ENCODE peak calls at places on chromosomes 2 and 18, in seven cellular contexts. One of them, this sample, is unnamed.

GRCh38 chr2:221197223-221197622 is 374.9 kb downstream of the EPHA4 start:
- DNase-seq in pancreas: no peak
- DNase-seq in heart left ventricle: no peak
- DNase-seq in endothelial cell: no peak
- DNase-seq in cardiac muscle cell: no peak
- DNase-seq in neural progenitor cell: no peak
- DNase-seq in AG09319: no peak
- DNase-seq in this sample: no peak

GRCh38 chr2:196079052-196079451 is 10.4 kb upstream of the DNAH7 start:
- DNase-seq in pancreas: no peak
- DNase-seq in heart left ventricle: no peak
- DNase-seq in endothelial cell: no peak
- DNase-seq in cardiac muscle cell: no peak
- DNase-seq in neural progenitor cell: no peak
- DNase-seq in AG09319: no peak
- DNase-seq in this sample: no peak

GRCh38 chr2:40240067-40240466 is 211.8 kb downstream of the SLC8A1 start:
- DNase-seq in pancreas: peak; percentile 42
- DNase-seq in heart left ventricle: peak; percentile 89
- DNase-seq in endothelial cell: no peak
- DNase-seq in cardiac muscle cell: no peak
- DNase-seq in neural progenitor cell: no peak
- DNase-seq in AG09319: peak; percentile 63
- DNase-seq in this sample: no peak

GRCh38 chr2:54411801-54412354 is 44.2 kb upstream of the SPTBN1 start:
- DNase-seq in pancreas: no peak
- DNase-seq in heart left ventricle: no peak
- DNase-seq in endothelial cell: no peak
- DNase-seq in cardiac muscle cell: peak; percentile 36
- DNase-seq in neural progenitor cell: no peak
- DNase-seq in AG09319: no peak
- DNase-seq in this sample: no peak

GRCh38 chr2:63268946-63269345 is 218.3 kb downstream of the OTX1 start:
- DNase-seq in pancreas: no peak
- DNase-seq in heart left ventricle: no peak
- DNase-seq in endothelial cell: no peak
- DNase-seq in cardiac muscle cell: no peak
- DNase-seq in neural progenitor cell: no peak
- DNase-seq in AG09319: no peak
- DNase-seq in this sample: no peak

GRCh38 chr2:27091746-27092695 is 5.4 kb downstream of the KHK start:
- DNase-seq in pancreas: no peak
- DNase-seq in heart left ventricle: no peak
- DNase-seq in endothelial cell: no peak
- DNase-seq in cardiac muscle cell: no peak
- DNase-seq in neural progenitor cell: no peak
- DNase-seq in AG09319: no peak
- DNase-seq in this sample: no peak

GRCh38 chr2:32715981-32716380 is 88.1 kb downstream of the TTC27 start:
- DNase-seq in pancreas: no peak
- DNase-seq in heart left ventricle: no peak
- DNase-seq in endothelial cell: no peak
- DNase-seq in cardiac muscle cell: no peak
- DNase-seq in neural progenitor cell: no peak
- DNase-seq in AG09319: no peak
- DNase-seq in this sample: no peak

GRCh38 chr2:227486688-227487087 is 14.7 kb downstream of the AGFG1 start:
- DNase-seq in pancreas: no peak
- DNase-seq in heart left ventricle: no peak
- DNase-seq in endothelial cell: no peak
- DNase-seq in cardiac muscle cell: no peak
- DNase-seq in neural progenitor cell: no peak
- DNase-seq in AG09319: no peak
- DNase-seq in this sample: no peak

GRCh38 chr2:77228379-77228778 is 293.8 kb downstream of the LRRTM4 start:
- DNase-seq in pancreas: no peak
- DNase-seq in heart left ventricle: no peak
- DNase-seq in endothelial cell: no peak
- DNase-seq in cardiac muscle cell: no peak
- DNase-seq in neural progenitor cell: no peak
- DNase-seq in AG09319: no peak
- DNase-seq in this sample: no peak

GRCh38 chr2:213266421-213266820 is 17.8 kb upstream of the SPAG16 start:
- DNase-seq in pancreas: no peak
- DNase-seq in heart left ventricle: no peak
- DNase-seq in endothelial cell: no peak
- DNase-seq in cardiac muscle cell: no peak
- DNase-seq in neural progenitor cell: peak; percentile 9
- DNase-seq in AG09319: no peak
- DNase-seq in this sample: no peak

GRCh38 chr2:47288864-47289263 is 114.1 kb upstream of the MSH2 start:
- DNase-seq in pancreas: no peak
- DNase-seq in heart left ventricle: no peak
- DNase-seq in endothelial cell: no peak
- DNase-seq in cardiac muscle cell: no peak
- DNase-seq in neural progenitor cell: no peak
- DNase-seq in AG09319: no peak
- DNase-seq in this sample: no peak

GRCh38 chr2:65605427-65606058 is 173.1 kb upstream of the SPRED2 start:
- DNase-seq in pancreas: no peak
- DNase-seq in heart left ventricle: no peak
- DNase-seq in endothelial cell: no peak
- DNase-seq in cardiac muscle cell: no peak
- DNase-seq in neural progenitor cell: no peak
- DNase-seq in AG09319: no peak
- DNase-seq in this sample: no peak

GRCh38 chr2:24337958-24338357 is 22.4 kb downstream of the ITSN2 start:
- DNase-seq in pancreas: no peak
- DNase-seq in heart left ventricle: no peak
- DNase-seq in endothelial cell: no peak
- DNase-seq in cardiac muscle cell: no peak
- DNase-seq in neural progenitor cell: no peak
- DNase-seq in AG09319: no peak
- DNase-seq in this sample: no peak

GRCh38 chr2:156099382-156099781 is 233.1 kb downstream of the NR4A2 start:
- DNase-seq in pancreas: no peak
- DNase-seq in heart left ventricle: no peak
- DNase-seq in endothelial cell: no peak
- DNase-seq in cardiac muscle cell: no peak
- DNase-seq in neural progenitor cell: no peak
- DNase-seq in AG09319: no peak
- DNase-seq in this sample: no peak

GRCh38 chr2:185658766-185659165 is 79.8 kb upstream of the FSIP2 start:
- DNase-seq in pancreas: no peak
- DNase-seq in heart left ventricle: no peak
- DNase-seq in endothelial cell: no peak
- DNase-seq in cardiac muscle cell: no peak
- DNase-seq in neural progenitor cell: no peak
- DNase-seq in AG09319: no peak
- DNase-seq in this sample: no peak

GRCh38 chr18:57744211-57744694 is 58.9 kb downstream of the ATP8B1 start:
- DNase-seq in pancreas: no peak
- DNase-seq in heart left ventricle: peak; percentile 25
- DNase-seq in endothelial cell: no peak
- DNase-seq in cardiac muscle cell: no peak
- DNase-seq in neural progenitor cell: no peak
- DNase-seq in AG09319: no peak
- DNase-seq in this sample: no peak

GRCh38 chr2:20213651-20214565 is 11.0 kb downstream of the SDC1 start:
- DNase-seq in pancreas: no peak
- DNase-seq in heart left ventricle: no peak
- DNase-seq in endothelial cell: no peak
- DNase-seq in cardiac muscle cell: no peak
- DNase-seq in neural progenitor cell: no peak
- DNase-seq in AG09319: no peak
- DNase-seq in this sample: no peak

GRCh38 chr2:35933031-35933430 is 422.5 kb upstream of the CRIM1 start:
- DNase-seq in pancreas: no peak
- DNase-seq in heart left ventricle: no peak
- DNase-seq in endothelial cell: no peak
- DNase-seq in cardiac muscle cell: no peak
- DNase-seq in neural progenitor cell: no peak
- DNase-seq in AG09319: no peak
- DNase-seq in this sample: no peak

GRCh38 chr18:45384137-45384998 is 230.9 kb upstream of the SLC14A2 start:
- DNase-seq in pancreas: peak; percentile 35
- DNase-seq in heart left ventricle: peak; percentile 41
- DNase-seq in endothelial cell: peak; percentile 66
- DNase-seq in cardiac muscle cell: peak; percentile 80
- DNase-seq in neural progenitor cell: peak; percentile 88
- DNase-seq in AG09319: no peak
- DNase-seq in this sample: no peak

GRCh38 chr2:218896501-218897393 is 16.1 kb downstream of the WNT10A start:
- DNase-seq in pancreas: no peak
- DNase-seq in heart left ventricle: no peak
- DNase-seq in endothelial cell: no peak
- DNase-seq in cardiac muscle cell: no peak
- DNase-seq in neural progenitor cell: peak; percentile 58
- DNase-seq in AG09319: no peak
- DNase-seq in this sample: no peak

GRCh38 chr2:178777577-178777976 is 29.6 kb downstream of the TTN start:
- DNase-seq in pancreas: no peak
- DNase-seq in heart left ventricle: no peak
- DNase-seq in endothelial cell: no peak
- DNase-seq in cardiac muscle cell: no peak
- DNase-seq in neural progenitor cell: no peak
- DNase-seq in AG09319: no peak
- DNase-seq in this sample: no peak

DNA sequence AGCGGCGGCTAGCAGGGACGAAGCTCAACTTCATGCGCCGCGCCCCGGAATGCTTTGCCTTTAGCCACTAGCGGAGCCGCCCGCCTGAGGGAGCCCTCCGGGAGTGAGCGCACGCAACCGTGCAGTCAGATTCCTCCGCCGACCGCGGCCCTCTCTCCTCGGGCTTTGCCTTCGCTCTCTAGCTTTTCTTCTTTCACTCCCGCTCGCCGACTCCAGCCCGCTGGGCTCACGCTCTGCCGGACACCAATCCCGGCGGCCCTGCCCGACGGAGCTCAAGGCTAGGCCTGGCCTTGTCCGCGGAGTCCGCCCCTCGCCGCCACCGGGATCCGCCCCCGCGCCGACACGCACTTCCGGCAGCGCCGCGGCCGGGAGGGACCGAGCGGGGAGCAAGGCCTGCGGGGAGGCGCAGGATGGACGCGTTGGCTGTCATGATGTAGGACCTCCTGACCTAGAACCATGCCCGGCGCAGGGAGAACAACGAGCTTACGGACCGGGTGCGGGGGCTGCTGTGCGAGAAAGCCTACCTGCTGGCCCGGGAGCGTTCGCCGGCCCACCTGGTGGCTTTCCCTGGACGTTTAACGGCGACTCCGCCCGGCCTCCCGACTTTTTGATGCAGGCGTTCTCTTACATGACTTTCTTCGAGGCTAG is 40.8 kb upstream of the AKAIN1 start:
- DNase-seq in pancreas: peak; percentile 80
- DNase-seq in heart left ventricle: peak; percentile 91
- DNase-seq in endothelial cell: peak; percentile 85
- DNase-seq in cardiac muscle cell: peak; percentile 92
- DNase-seq in neural progenitor cell: peak; percentile 92
- DNase-seq in AG09319: peak; percentile 60
- DNase-seq in this sample: peak; percentile 42
- TF ChIP-seq CTCF in pancreas: peak; percentile 13
- TF ChIP-seq CTCF in heart left ventricle: peak; percentile 12
- TF ChIP-seq CTCF in endothelial cell: no peak
- TF ChIP-seq CTCF in cardiac muscle cell: peak; percentile 32
- TF ChIP-seq CTCF in neural progenitor cell: peak; percentile 12
- TF ChIP-seq CTCF in AG09319: no peak
- TF ChIP-seq CTCF in this sample: no peak

GRCh38 chr18:78659748-78660147 is 319.9 kb upstream of the SALL3 start:
- DNase-seq in pancreas: no peak
- DNase-seq in heart left ventricle: no peak
- DNase-seq in endothelial cell: no peak
- DNase-seq in cardiac muscle cell: peak; percentile 43
- DNase-seq in neural progenitor cell: peak; percentile 67
- DNase-seq in AG09319: no peak
- DNase-seq in this sample: no peak
- TF ChIP-seq CTCF in pancreas: peak; percentile 56
- TF ChIP-seq CTCF in heart left ventricle: peak; percentile 30
- TF ChIP-seq CTCF in endothelial cell: no peak
- TF ChIP-seq CTCF in cardiac muscle cell: no peak
- TF ChIP-seq CTCF in neural progenitor cell: peak; percentile 75
- TF ChIP-seq CTCF in AG09319: no peak
- TF ChIP-seq CTCF in this sample: no peak

GRCh38 chr2:10239561-10239967 is 63.1 kb upstream of the HPCAL1 start:
- DNase-seq in pancreas: no peak
- DNase-seq in heart left ventricle: no peak
- DNase-seq in endothelial cell: no peak
- DNase-seq in cardiac muscle cell: no peak
- DNase-seq in neural progenitor cell: no peak
- DNase-seq in AG09319: no peak
- DNase-seq in this sample: no peak
- TF ChIP-seq CTCF in pancreas: no peak
- TF ChIP-seq CTCF in heart left ventricle: no peak
- TF ChIP-seq CTCF in endothelial cell: no peak
- TF ChIP-seq CTCF in cardiac muscle cell: peak; percentile 45
- TF ChIP-seq CTCF in neural progenitor cell: peak; percentile 49
- TF ChIP-seq CTCF in AG09319: no peak
- TF ChIP-seq CTCF in this sample: peak; percentile 9

DNA sequence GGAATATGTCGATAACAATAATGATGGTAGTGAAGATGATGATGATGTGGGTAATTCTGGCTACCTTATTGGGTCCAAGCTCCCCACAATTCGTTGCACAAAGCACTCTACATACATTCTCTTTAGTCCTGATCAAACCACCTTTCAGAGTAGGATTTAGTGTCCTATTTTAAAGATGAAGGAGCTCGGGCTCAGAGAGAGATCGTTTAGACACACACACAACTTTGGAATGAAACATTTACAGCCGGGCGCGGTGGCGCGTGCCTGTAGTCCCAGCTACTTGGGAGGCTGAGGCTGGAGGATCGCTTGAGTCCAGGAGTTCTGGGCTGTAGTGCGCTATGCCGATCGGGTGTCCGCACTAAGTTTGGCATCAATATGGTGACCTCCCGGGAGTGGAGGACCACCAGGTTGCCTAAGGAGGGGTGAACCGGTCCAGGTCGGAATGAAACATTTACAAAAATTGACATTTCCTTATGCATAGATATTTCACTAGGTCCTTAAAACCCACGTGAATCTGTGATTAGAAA is 50.7 kb downstream of the GREB1 start:
- DNase-seq in pancreas: no peak
- DNase-seq in heart left ventricle: no peak
- DNase-seq in endothelial cell: no peak
- DNase-seq in cardiac muscle cell: no peak
- DNase-seq in neural progenitor cell: no peak
- DNase-seq in AG09319: no peak
- DNase-seq in this sample: no peak
- TF ChIP-seq CTCF in pancreas: no peak
- TF ChIP-seq CTCF in heart left ventricle: no peak
- TF ChIP-seq CTCF in endothelial cell: no peak
- TF ChIP-seq CTCF in cardiac muscle cell: no peak
- TF ChIP-seq CTCF in neural progenitor cell: no peak
- TF ChIP-seq CTCF in AG09319: no peak
- TF ChIP-seq CTCF in this sample: no peak

DNA sequence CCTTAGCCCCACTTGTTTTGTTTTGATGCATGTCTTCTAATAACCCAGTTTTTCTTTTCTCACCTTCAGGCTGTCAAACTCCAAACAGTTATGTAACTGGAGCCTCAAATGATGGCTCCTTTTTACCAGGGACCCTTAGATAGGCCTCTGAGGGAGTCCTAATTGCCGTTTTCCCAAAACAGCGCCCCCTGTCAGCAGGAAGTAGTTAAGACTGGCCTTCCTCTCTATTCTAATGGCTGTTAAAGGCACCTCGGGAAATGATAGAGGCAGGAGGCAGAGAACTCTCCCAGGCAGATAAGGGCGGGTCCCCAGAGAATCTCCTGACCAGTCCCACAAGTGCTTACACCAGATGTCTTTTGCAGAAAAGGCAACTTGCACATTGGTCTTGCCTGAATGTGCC is 123.2 kb downstream of the KCNS3 start:
- DNase-seq in pancreas: no peak
- DNase-seq in heart left ventricle: no peak
- DNase-seq in endothelial cell: no peak
- DNase-seq in cardiac muscle cell: no peak
- DNase-seq in neural progenitor cell: peak; percentile 3
- DNase-seq in AG09319: no peak
- DNase-seq in this sample: no peak
- TF ChIP-seq CTCF in pancreas: no peak
- TF ChIP-seq CTCF in heart left ventricle: no peak
- TF ChIP-seq CTCF in endothelial cell: no peak
- TF ChIP-seq CTCF in cardiac muscle cell: no peak
- TF ChIP-seq CTCF in neural progenitor cell: peak; percentile 45
- TF ChIP-seq CTCF in AG09319: no peak
- TF ChIP-seq CTCF in this sample: no peak